ENCODE peak calls at places on chromosomes 11 and 22, in four cellular contexts. B, C, O and D are unnamed samples.
A peak's percentile ranks its signal among the peaks of the same experiment; 100 is the strongest.

GRCh38 chr11:129412501-129412900 is 36.9 kb downstream of the BARX2 start:
- DNase-seq in O (no peak), C (peak; percentile 28), B (no peak), D (no peak)

GRCh38 chr11:2259897-2260451 is 10.4 kb downstream of the ASCL2 start:
- DNase-seq in B (peak; percentile 32), C (no peak), O (no peak), D (no peak)

GRCh38 chr11:113615773-113616172 is 90.3 kb downstream of the TMPRSS5 start:
- DNase-seq in C (no peak), B (no peak), O (no peak), D (no peak)

GRCh38 chr11:42407379-42407778 is 904.4 kb upstream of the API5 start:
- DNase-seq in O (no peak), B (no peak), C (no peak), D (peak; percentile 13)

GRCh38 chr11:108319541-108320145 is 96.8 kb downstream of the ATM start:
- DNase-seq in C (no peak), O (no peak), B (no peak), D (no peak)

GRCh38 chr11:44608654-44609027 is 43.2 kb downstream of the CD82 start:
- DNase-seq in O (no peak), B (no peak), C (no peak), D (peak; percentile 39)

GRCh38 chr22:41249442-41249841 is 8.7 kb upstream of the CHADL start:
- DNase-seq in O (no peak), C (no peak), B (no peak), D (no peak)

GRCh38 chr22:40383905-40384304 is 13.5 kb downstream of the SGSM3 start:
- DNase-seq in B (no peak), O (no peak), C (no peak), D (no peak)

GRCh38 chr11:17588166-17588565 is 41.1 kb downstream of the OTOG start:
- DNase-seq in B (no peak), O (no peak), C (no peak), D (no peak)

GRCh38 chr22:35034963-35035362 is 31.0 kb upstream of the ISX start:
- DNase-seq in B (no peak), C (no peak), O (no peak), D (no peak)

GRCh38 chr11:68146704-68147474 is 25.7 kb upstream of the CHKA start:
- DNase-seq in C (peak; percentile 80), O (no peak), B (no peak), D (no peak)

GRCh38 chr11:80424012-80424695 is 983.3 kb upstream of the TENM4 start:
- DNase-seq in B (no peak), C (no peak), O (no peak), D (peak; percentile 42)

GRCh38 chr11:130600139-130600538 is 151.7 kb downstream of the ADAMTS15 start:
- DNase-seq in O (no peak), B (no peak), C (no peak), D (no peak)
- H3K4me3 ChIP-seq in O (no peak overlapping the region), B (no peak overlapping the region), C (no peak overlapping the region), D (no peak overlapping the region)

DNA sequence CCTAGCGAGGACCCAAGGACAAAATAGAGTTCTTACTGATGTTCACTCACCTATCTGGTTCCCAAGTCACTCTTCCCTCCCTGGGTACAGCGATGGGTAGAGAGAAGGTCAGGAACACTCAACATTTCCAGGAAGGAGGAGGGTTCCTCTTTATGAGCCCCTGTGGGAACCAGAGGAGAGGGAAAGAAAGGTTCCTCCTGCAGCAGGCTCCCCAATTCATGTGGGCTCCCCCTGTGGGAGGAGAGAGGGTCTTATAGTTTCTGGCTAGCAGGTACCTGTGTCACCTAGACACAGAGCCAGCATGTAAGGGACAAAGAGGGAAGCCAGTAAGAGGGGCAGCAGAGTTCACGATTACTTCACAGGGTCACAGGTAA is 93.5 kb downstream of the DBX1 start:
- DNase-seq in O (no peak), B (no peak), C (peak; percentile 28), D (no peak)
- TF ChIP-seq CTCF in O (no peak), B (no peak), C (no peak), D (no peak)

GRCh38 chr11:8807544-8808225 is 103.3 kb upstream of the AKIP1 start:
- DNase-seq in O (no peak), B (no peak), C (no peak), D (no peak)
- H3K4me3 ChIP-seq in O (peak overlapping the region; percentile 57), B (peak overlapping the region; percentile 67), C (no peak overlapping the region), D (no peak overlapping the region)

DNA sequence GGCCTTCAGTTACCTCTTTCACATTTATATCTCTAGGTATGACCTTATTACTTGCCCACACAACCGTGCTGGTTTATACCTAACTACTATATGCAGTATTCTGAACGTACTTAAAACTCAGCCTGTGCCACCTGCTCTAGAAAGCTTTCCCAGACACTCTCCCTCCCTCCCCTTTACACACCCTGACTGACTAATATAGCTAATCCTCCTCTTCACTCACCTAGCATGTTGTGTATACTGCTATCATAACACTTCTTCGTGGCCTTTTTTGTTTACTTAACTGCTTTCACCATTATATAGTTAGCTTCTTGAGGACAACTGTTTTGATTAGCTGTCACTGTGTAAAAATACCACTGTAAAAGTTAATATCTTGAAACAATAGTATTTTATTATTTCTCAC is 23.5 kb downstream of the RNF214 start:
- DNase-seq in O (no peak), B (no peak), C (no peak), D (no peak)
- TF ChIP-seq CTCF in O (no peak), B (no peak), C (no peak), D (no peak)

GRCh38 chr11:63839508-63840355 is 822 bp downstream of the MARK2 start:
- DNase-seq in C (no peak), B (peak; percentile 77), O (no peak), D (peak; percentile 55)
- H3K4me3 ChIP-seq in C (peak overlapping the region; percentile 95), B (peak overlapping the region; percentile 81), O (peak overlapping the region; percentile 88), D (peak overlapping the region; percentile 71)

DNA sequence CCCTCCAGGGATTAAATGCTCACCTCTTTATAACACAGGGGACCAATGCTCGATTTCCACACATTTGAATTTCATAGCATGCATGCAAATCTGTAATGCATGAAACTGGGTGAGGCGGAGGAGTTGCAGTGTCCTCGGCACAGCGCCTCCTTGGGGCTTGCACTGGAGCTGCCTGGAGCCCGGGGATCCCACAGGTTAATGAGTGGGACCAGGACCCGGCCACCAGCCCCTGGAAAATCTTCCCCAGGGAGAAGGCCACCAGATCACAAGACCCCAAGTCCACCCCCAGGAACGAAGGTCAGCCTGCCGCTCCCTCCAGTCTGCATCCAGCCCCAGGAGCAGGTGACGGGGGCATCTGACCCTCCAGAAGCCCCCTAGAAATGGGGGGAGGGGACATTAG is 119.1 kb downstream of the MN1 start:
- DNase-seq in B (no peak), C (peak; percentile 60), O (no peak), D (no peak)
- TF ChIP-seq CTCF in B (no peak), C (peak; percentile 51), O (no peak), D (no peak)

DNA sequence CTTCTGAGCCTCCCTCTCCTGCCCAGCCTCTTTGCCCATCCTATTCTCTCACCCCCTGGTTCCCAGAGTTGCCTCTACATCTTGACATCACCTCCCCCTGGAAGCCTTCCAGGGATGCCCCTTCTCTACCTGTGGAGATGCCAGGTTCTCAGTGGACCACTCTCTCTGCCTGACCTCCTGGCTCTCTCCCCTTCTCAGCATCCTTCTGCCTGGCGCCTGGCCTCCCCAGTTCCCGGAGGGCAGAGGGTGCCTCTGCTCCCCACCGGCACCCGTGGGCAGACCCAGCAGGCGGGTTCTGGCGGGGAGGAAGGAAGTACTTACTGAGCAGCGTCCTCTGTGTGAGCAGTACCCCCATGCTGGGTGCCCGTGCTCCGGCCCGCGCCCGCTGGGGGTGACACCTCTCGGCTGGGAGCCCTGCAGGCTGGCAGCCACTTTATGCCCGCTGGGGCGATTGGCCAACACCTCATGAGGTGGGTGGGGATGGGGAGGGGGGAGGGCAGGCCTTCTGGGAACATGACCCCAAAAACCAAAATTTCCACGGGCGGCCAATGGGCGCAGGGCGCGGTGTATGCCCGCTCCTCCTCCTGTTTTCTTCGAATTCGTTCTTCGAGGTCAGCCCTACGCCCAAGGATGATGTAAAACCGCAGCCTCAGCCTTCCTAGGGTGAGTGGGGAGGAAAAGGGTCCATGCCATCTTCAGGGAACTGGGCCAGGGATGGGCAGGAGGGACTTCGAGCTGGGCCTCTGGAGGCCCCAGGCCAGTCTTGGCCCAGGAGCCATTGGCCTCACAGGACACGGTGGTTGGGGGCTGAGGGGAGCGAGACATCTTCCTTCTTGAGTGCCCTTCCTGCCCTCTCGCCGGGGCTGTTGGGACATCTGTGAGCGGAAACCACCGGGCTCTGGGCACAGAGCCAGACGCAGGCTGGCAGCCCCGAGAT is at the start of gene OSM:
- DNase-seq in B (peak; percentile 89), O (no peak), C (no peak), D (peak; percentile 69)
- H3K4me3 ChIP-seq in B (peak within 1 kb of the TSS; percentile 28), O (peak within 1 kb of the TSS; percentile 36), C (no peak within 1 kb of the TSS), D (peak within 1 kb of the TSS; percentile 50)

GRCh38 chr22:22997262-22997898 is 72.9 kb upstream of the GNAZ start:
- DNase-seq in O (no peak), C (no peak), B (no peak), D (no peak)
- TF ChIP-seq CTCF in O (no peak), C (no peak), B (no peak), D (no peak)

GRCh38 chr11:62645660-62645933 is 816 bp downstream of the GANAB start:
- DNase-seq in C (no peak), B (peak; percentile 3), O (no peak), D (no peak)

GRCh38 chr11:62645934-62646824 is at the start of gene GANAB:
- DNase-seq in O (peak; percentile 98), B (peak; percentile 99), C (peak; percentile 100), D (peak; percentile 98)

GRCh38 chr11:62648185-62648966 is 2.0 kb upstream of the GANAB start:
- DNase-seq in B (peak; percentile 29), O (no peak), C (no peak), D (no peak)

GRCh38 chr11:62647609-62648005 is 1.2 kb upstream of the GANAB start:
- DNase-seq in O (no peak), C (no peak), B (peak; percentile 31), D (no peak)

GRCh38 chr11:62646825-62647608 is 604 bp upstream of the GANAB start:
- DNase-seq in B (peak; percentile 56), O (no peak), C (peak; percentile 21), D (no peak)
- H3K4me3 ChIP-seq in B (peak overlapping the region; percentile 89), O (no peak overlapping the region), C (no peak overlapping the region), D (no peak overlapping the region)